ENCODE peak calls at places on chromosomes 7 and 10, in nine cellular contexts. K is PC-9, H is astrocyte of the cerebellum, S is pancreas, V is brain microvascular endothelial cell, R is GM23338, U is lower leg skin, J is dorsolateral prefrontal cortex, D is cardiac muscle cell. M is an unnamed sample.

GRCh38 chr7:16479587-16479986 is 14.0 kb upstream of the SOSTDC1 start:
- DNase-seq in K (no peak), H (no peak), S (no peak), V (no peak), R (no peak), U (no peak), J (no peak), D (no peak), M (no peak)

GRCh38 chr10:3131098-3131497 is 41.5 kb downstream of the PITRM1 start:
- DNase-seq in K (peak), H (no peak), S (no peak), V (no peak), R (no peak), U (no peak), J (no peak), D (no peak), M (peak)

GRCh38 chr10:1270906-1271305 is 214.7 kb downstream of the WDR37 start:
- DNase-seq in K (no peak), H (no peak), S (no peak), V (no peak), R (no peak), U (peak), J (no peak), D (no peak), M (no peak)

GRCh38 chr7:120089968-120090367 is 183.0 kb upstream of the KCND2 start:
- DNase-seq in K (no peak), H (no peak), S (no peak), V (no peak), R (peak), U (no peak), J (no peak), D (no peak), M (no peak)

GRCh38 chr10:93695720-93696119 is 6.7 kb downstream of the FRA10AC1 start:
- DNase-seq in K (no peak), H (no peak), S (no peak), V (no peak), R (no peak), U (no peak), J (no peak), D (no peak), M (no peak)

GRCh38 chr7:44581426-44581906 is 565 bp downstream of the TMED4 start:
- DNase-seq in K (peak), H (no peak), S (no peak), V (no peak), R (peak), U (no peak), J (peak), D (no peak), M (no peak)

GRCh38 chr10:114478281-114478680 is 74.0 kb upstream of the AFAP1L2 start:
- DNase-seq in K (no peak), H (no peak), S (no peak), V (no peak), R (no peak), U (no peak), J (no peak), D (no peak), M (no peak)

GRCh38 chr10:64636461-64636860 is 1115.3 kb downstream of the REEP3 start:
- DNase-seq in K (no peak), H (no peak), S (no peak), V (no peak), R (no peak), U (no peak), J (peak), D (no peak), M (no peak)

GRCh38 chr7:31120800-31121513 is 68.8 kb downstream of the ADCYAP1R1 start:
- DNase-seq in K (no peak), H (no peak), S (no peak), V (no peak), R (no peak), U (no peak), J (no peak), D (no peak), M (no peak)

GRCh38 chr10:48693206-48693605 is 8.5 kb downstream of the WDFY4 start:
- DNase-seq in K (no peak), H (no peak), S (no peak), V (no peak), R (no peak), U (no peak), J (no peak), D (no peak), M (no peak)

GRCh38 chr7:133851416-133851815 is 275.7 kb upstream of the LRGUK start:
- DNase-seq in K (peak), H (no peak), S (no peak), V (no peak), R (no peak), U (no peak), J (no peak), D (no peak), M (no peak)

GRCh38 chr7:5549096-5549896 is 125.7 kb upstream of the TNRC18 start:
- DNase-seq in K (peak), H (no peak), S (no peak), V (peak), R (no peak), U (peak), J (no peak), D (no peak), M (no peak)

GRCh38 chr10:62352356-62352963 is 21.7 kb upstream of the ZNF365 start:
- DNase-seq in K (no peak), H (no peak), S (no peak), V (peak), R (no peak), U (no peak), J (peak), D (no peak), M (no peak)

GRCh38 chr7:131653418-131654248 is 97.2 kb upstream of the PODXL start:
- DNase-seq in K (peak), H (no peak), S (no peak), V (peak), R (no peak), U (no peak), J (no peak), D (no peak), M (no peak)

GRCh38 chr10:78852856-78853255 is 215.9 kb upstream of the ZMIZ1 start:
- DNase-seq in K (no peak), H (no peak), S (no peak), V (no peak), R (peak), U (peak), J (no peak), D (no peak), M (no peak)

GRCh38 chr10:970311-971149 is 17.7 kb upstream of the GTPBP4 start:
- DNase-seq in K (no peak), H (no peak), S (no peak), V (peak), R (no peak), U (peak), J (no peak), D (no peak), M (peak)

GRCh38 chr10:68562666-68563522 is 2.8 kb downstream of the TET1 start:
- DNase-seq in K (no peak), H (no peak), S (no peak), V (no peak), R (peak), U (no peak), J (no peak), D (peak), M (no peak)

GRCh38 chr7:23196306-23196705 is 14.5 kb downstream of the NUP42 start:
- DNase-seq in K (no peak), H (no peak), S (no peak), V (no peak), R (no peak), U (no peak), J (no peak), D (peak), M (no peak)

GRCh38 chr10:71396084-71396713 is 521 bp upstream of the CDH23 start:
- DNase-seq in K (peak), H (peak), S (peak), V (no peak), R (peak), U (peak), J (no peak), D (peak), M (no peak)

GRCh38 chr7:50339990-50340500 is 35.5 kb downstream of the IKZF1 start:
- DNase-seq in K (no peak), H (no peak), S (no peak), V (no peak), R (peak), U (no peak), J (no peak), D (no peak), M (no peak)

GRCh38 chr7:148142660-148143248 is 447.8 kb upstream of the C7orf33 start:
- DNase-seq in K (no peak), H (no peak), S (peak), V (peak), R (peak), U (no peak), J (no peak), D (peak), M (peak)

GRCh38 chr7:145692237-145692950 is 424.2 kb upstream of the CNTNAP2 start:
- DNase-seq in K (peak), H (no peak), S (no peak), V (no peak), R (no peak), U (no peak), J (no peak), D (no peak), M (no peak)

GRCh38 chr7:80611779-80612178 is 26.7 kb upstream of the CD36 start:
- DNase-seq in K (peak), H (peak), S (peak), V (peak), R (no peak), U (no peak), J (no peak), D (no peak), M (peak)

GRCh38 chr10:34916368-34916767 is 101.3 kb upstream of the PARD3 start:
- DNase-seq in K (no peak), H (peak), S (no peak), V (peak), R (no peak), U (no peak), J (peak), D (no peak), M (no peak)

GRCh38 chr7:50268223-50268622 is 36.3 kb upstream of the IKZF1 start:
- DNase-seq in K (no peak), H (no peak), S (no peak), V (no peak), R (no peak), U (no peak), J (no peak), D (no peak), M (no peak)

GRCh38 chr7:18520450-18521235 is 25.1 kb downstream of the HDAC9 start:
- DNase-seq in K (no peak), H (no peak), S (no peak), V (peak), R (no peak), U (no peak), J (no peak), D (no peak), M (no peak)

GRCh38 chr7:80133361-80134104 is 1.1 kb upstream of the GNAI1 start:
- DNase-seq in K (no peak), H (no peak), S (no peak), V (no peak), R (peak), U (no peak), J (no peak), D (no peak), M (no peak)

GRCh38 chr7:12570529-12571461 is at the start of gene SCIN:
- DNase-seq in K (peak), H (no peak), S (peak), V (peak), R (peak), U (peak), J (peak), D (peak), M (no peak)

GRCh38 chr7:19665399-19666008 is 43.3 kb downstream of the POLR1F start:
- DNase-seq in K (no peak), H (peak), S (no peak), V (no peak), R (peak), U (no peak), J (no peak), D (peak), M (peak)

GRCh38 chr10:76902949-76903348 is 734.7 kb downstream of the KCNMA1 start:
- DNase-seq in K (peak), H (no peak), S (no peak), V (no peak), R (peak), U (no peak), J (no peak), D (peak), M (no peak)

GRCh38 chr7:33882950-33883349 is 22.4 kb upstream of the BMPER start:
- DNase-seq in K (no peak), H (no peak), S (no peak), V (no peak), R (no peak), U (no peak), J (no peak), D (no peak), M (no peak)

GRCh38 chr10:14904316-14904732 is 25.7 kb downstream of the SUV39H2 start:
- DNase-seq in K (peak), H (no peak), S (no peak), V (peak), R (peak), U (no peak), J (no peak), D (peak), M (no peak)

GRCh38 chr7:74334026-74334425 is 44.8 kb downstream of the CLIP2 start:
- DNase-seq in K (no peak), H (no peak), S (no peak), V (peak), R (no peak), U (no peak), J (no peak), D (no peak), M (no peak)

GRCh38 chr10:69004821-69005220 is 16.2 kb downstream of the KIFBP start:
- DNase-seq in K (no peak), H (peak), S (no peak), V (peak), R (peak), U (no peak), J (no peak), D (no peak), M (peak)

GRCh38 chr7:112646787-112647186 is 143.4 kb downstream of the TMEM168 start:
- DNase-seq in K (no peak), H (no peak), S (no peak), V (no peak), R (peak), U (no peak), J (no peak), D (peak), M (no peak)

GRCh38 chr10:34816067-34817002 is 1.2 kb upstream of the PARD3 start:
- DNase-seq in K (peak), H (peak), S (no peak), V (no peak), R (peak), U (peak), J (no peak), D (peak), M (no peak)

GRCh38 chr7:49187543-49188268 is 263.4 kb downstream of the CDC14C start:
- DNase-seq in K (no peak), H (no peak), S (no peak), V (no peak), R (peak), U (no peak), J (no peak), D (no peak), M (no peak)

GRCh38 chr10:126021833-126022500 is 125.6 kb downstream of the FANK1 start:
- DNase-seq in K (no peak), H (no peak), S (peak), V (no peak), R (no peak), U (no peak), J (no peak), D (no peak), M (no peak)

GRCh38 chr10:118572286-118573041 is 23.0 kb downstream of the PRLHR start:
- DNase-seq in K (no peak), H (no peak), S (no peak), V (no peak), R (no peak), U (no peak), J (no peak), D (no peak), M (no peak)

GRCh38 chr7:17832820-17833219 is 107.5 kb downstream of the SNX13 start:
- DNase-seq in K (no peak), H (no peak), S (no peak), V (no peak), R (no peak), U (no peak), J (no peak), D (no peak), M (no peak)

DNA sequence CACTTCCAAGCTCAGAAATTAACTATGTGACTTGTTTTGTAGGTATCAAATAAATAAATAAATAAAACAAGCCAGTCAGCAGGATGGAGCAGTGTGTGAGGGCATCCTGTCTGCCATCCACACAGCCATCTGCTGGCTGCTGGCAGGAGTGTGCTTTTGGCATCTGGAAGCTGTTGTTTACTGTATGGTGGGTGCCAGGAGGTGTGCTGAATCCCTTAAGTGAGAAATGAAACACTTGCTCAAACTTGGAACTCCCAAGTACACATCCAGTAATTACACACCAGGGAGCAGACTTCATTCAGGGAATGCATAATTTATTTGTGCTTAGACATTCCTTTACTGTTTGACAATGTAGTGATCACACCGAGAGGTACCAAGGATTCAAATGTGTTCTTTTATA is 16.9 kb upstream of the TAX1BP1 start:
- DNase-seq in K (no peak), H (no peak), S (peak), V (no peak), R (peak), U (no peak), J (peak), D (no peak), M (peak)
- TF ChIP-seq CTCF in K (peak), H (peak), S (no peak), V (peak), R (no peak), U (no peak), J (no peak), D (no peak), M (peak)

GRCh38 chr10:131946880-131947279 is 34.8 kb downstream of the BNIP3 start:
- DNase-seq in K (no peak), H (no peak), S (no peak), V (peak), R (no peak), U (peak), J (no peak), D (no peak), M (no peak)
- H3K4me3 ChIP-seq in K (no peak), H (no peak), S (no peak), V (no peak), R (no peak), U (no peak), J (no peak), D (no peak), M (no peak)

DNA sequence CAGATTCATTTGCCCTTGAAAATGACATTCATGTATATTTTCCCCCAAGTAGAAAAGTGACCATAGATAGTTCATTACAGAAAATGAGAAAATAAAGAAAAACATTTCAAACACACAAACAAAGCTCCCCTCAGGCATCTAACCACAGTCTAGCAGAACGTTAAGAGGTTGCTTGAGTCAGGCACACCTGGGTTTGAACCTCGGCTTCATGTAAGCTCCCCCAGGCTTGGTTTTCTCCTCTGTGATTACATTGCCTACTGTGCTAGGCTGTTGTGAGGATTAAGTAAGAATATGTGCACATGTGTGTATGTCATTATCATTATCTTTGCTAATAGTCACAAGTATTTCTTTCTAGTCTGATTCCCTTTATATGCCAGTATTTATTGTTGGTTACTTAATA is 9.1 kb downstream of the DNTT start:
- DNase-seq in K (no peak), H (no peak), S (no peak), V (no peak), R (no peak), U (no peak), J (no peak), D (no peak), M (no peak)
- TF ChIP-seq CTCF in K (no peak), H (no peak), S (no peak), V (no peak), R (no peak), U (no peak), J (no peak), D (no peak), M (no peak)

GRCh38 chr10:121085386-121085785 is 234.2 kb downstream of the WDR11 start:
- DNase-seq in K (no peak), H (no peak), S (no peak), V (no peak), R (no peak), U (no peak), J (no peak), D (no peak), M (no peak)

GRCh38 chr10:121087129-121087528 is 236.0 kb downstream of the WDR11 start:
- DNase-seq in K (no peak), H (no peak), S (no peak), V (no peak), R (no peak), U (no peak), J (no peak), D (no peak), M (no peak)

GRCh38 chr10:121088524-121088923 is 237.4 kb downstream of the WDR11 start:
- DNase-seq in K (no peak), H (no peak), S (no peak), V (no peak), R (peak), U (no peak), J (no peak), D (peak), M (no peak)

GRCh38 chr10:121089434-121089833 is 238.3 kb downstream of the WDR11 start:
- DNase-seq in K (no peak), H (no peak), S (no peak), V (no peak), R (no peak), U (no peak), J (no peak), D (no peak), M (no peak)

GRCh38 chr10:121087688-121088087 is 236.5 kb downstream of the WDR11 start:
- DNase-seq in K (no peak), H (no peak), S (no peak), V (no peak), R (no peak), U (no peak), J (no peak), D (no peak), M (no peak)
- H3K4me3 ChIP-seq in K (no peak), H (no peak), S (no peak), V (no peak), R (no peak), U (no peak), J (no peak), D (no peak), M (no peak)

GRCh38 chr7:155809332-155809946 is 2.8 kb downstream of the SHH start:
- DNase-seq in K (no peak), H (no peak), S (no peak), V (no peak), R (peak), U (no peak), J (no peak), D (no peak), M (no peak)

GRCh38 chr7:155807805-155808550 is 4.3 kb downstream of the SHH start:
- DNase-seq in K (no peak), H (no peak), S (no peak), V (no peak), R (peak), U (no peak), J (no peak), D (no peak), M (no peak)

GRCh38 chr7:155809947-155810606 is 2.2 kb downstream of the SHH start:
- DNase-seq in K (no peak), H (no peak), S (no peak), V (no peak), R (peak), U (no peak), J (no peak), D (no peak), M (no peak)

GRCh38 chr7:155807013-155807804 is 5.1 kb downstream of the SHH start:
- DNase-seq in K (no peak), H (no peak), S (no peak), V (no peak), R (peak), U (no peak), J (no peak), D (no peak), M (no peak)

GRCh38 chr7:155808551-155809331 is 3.5 kb downstream of the SHH start:
- DNase-seq in K (no peak), H (no peak), S (no peak), V (no peak), R (peak), U (no peak), J (no peak), D (no peak), M (no peak)
- TF ChIP-seq CTCF in K (no peak), H (no peak), S (no peak), V (no peak), R (no peak), U (no peak), J (no peak), D (no peak), M (no peak)

DNA sequence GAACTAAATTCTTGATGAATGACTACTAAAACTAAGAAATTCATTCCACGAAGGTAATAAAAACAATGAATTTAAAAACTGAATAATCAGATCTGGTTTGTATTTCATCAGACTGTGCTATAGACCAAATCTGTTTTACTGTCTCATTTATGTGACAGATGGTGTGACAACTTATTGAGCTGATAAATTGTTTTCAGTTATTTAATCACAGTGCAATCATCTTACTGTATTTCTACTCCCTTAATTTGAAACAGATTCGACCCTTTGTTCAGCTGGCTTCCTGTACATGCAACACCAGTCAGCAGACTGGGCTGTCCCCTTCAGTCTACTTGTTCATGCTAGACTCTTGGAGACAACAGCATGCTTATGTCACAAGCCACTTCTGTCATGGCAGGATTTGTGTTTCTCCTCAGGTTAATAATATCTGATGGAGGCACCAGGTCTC is 150.9 kb downstream of the MBL2 start:
- DNase-seq in K (no peak), H (no peak), S (no peak), V (no peak), R (no peak), U (no peak), J (no peak), D (peak), M (no peak)
- H3K4me3 ChIP-seq in K (no peak), H (no peak), S (no peak), V (no peak), R (no peak), U (no peak), J (no peak), D (no peak), M (no peak)